ENCODE peak calls at places on chromosomes 12 and 14, in nine cellular contexts. Y is T-helper 1 cell; F is fibroblast of the conjunctiva; Z is cerebellar cortex; I is activated CD4-positive, alpha-beta T cell treated with anti-CD3 and anti-CD28 coated beads, Interleukin-2, amount 10 ng/mL, durations not matched to agents 7 days and 5 days; X is hippocampal formation; P is NCI-H2081 treated with DMSO at 0.1 percent for 48 hours; O is NCI-H1436; G is astrocyte of the cerebellum. S is an unnamed sample.

GRCh38 chr12:132323171-132324010 is 6.0 kb downstream of the GALNT9 start:
- DNase-seq in I (no peak), G (no peak), P (no peak), O (no peak), Z (no peak), F (no peak), X (no peak), Y (peak), S (no peak)

GRCh38 chr14:104897286-104898194 is 27.1 kb upstream of the PLD4 start:
- DNase-seq in F (no peak), Z (no peak), P (no peak), O (no peak), G (no peak), Y (no peak), X (no peak), I (no peak), S (no peak)

GRCh38 chr12:127723236-127723635 is 543.7 kb upstream of the TMEM132C start:
- DNase-seq in X (no peak), F (no peak), Y (no peak), O (no peak), P (no peak), I (no peak), Z (peak), G (no peak), S (no peak)

GRCh38 chr12:31928246-31929139 is 30.7 kb upstream of the RESF1 start:
- DNase-seq in F (no peak), Y (peak), Z (no peak), P (no peak), X (no peak), I (peak), O (no peak), G (no peak), S (no peak)

GRCh38 chr12:32125455-32126084 is 18.9 kb downstream of the BICD1 start:
- DNase-seq in Y (no peak), Z (no peak), F (no peak), O (no peak), G (no peak), X (no peak), I (no peak), P (no peak), S (no peak)

GRCh38 chr14:68787235-68787727 is 5.6 kb downstream of the ZFP36L1 start:
- DNase-seq in X (no peak), Y (peak), I (peak), G (no peak), Z (peak), P (no peak), O (no peak), F (no peak), S (peak)

GRCh38 chr12:96714199-96714598 is 192.9 kb upstream of the NEDD1 start:
- DNase-seq in G (no peak), Y (no peak), F (no peak), X (no peak), Z (no peak), I (no peak), O (no peak), P (no peak), S (no peak)

GRCh38 chr14:96246535-96246839 is 9.5 kb upstream of the BDKRB1 start:
- DNase-seq in O (no peak), Z (no peak), I (no peak), Y (no peak), F (peak), X (no peak), G (no peak), P (no peak), S (no peak)

GRCh38 chr14:32512813-32513212 is 183.7 kb downstream of the AKAP6 start:
- DNase-seq in X (no peak), Z (no peak), O (no peak), G (no peak), Y (no peak), P (no peak), I (no peak), F (no peak), S (no peak)

GRCh38 chr12:123754041-123754757 is 7.9 kb upstream of the DNAH10 start:
- DNase-seq in O (no peak), P (no peak), X (no peak), Z (no peak), G (no peak), F (no peak), Y (no peak), I (no peak), S (no peak)

GRCh38 chr12:42698213-42698612 is 108.7 kb upstream of the PRICKLE1 start:
- DNase-seq in X (no peak), Z (no peak), P (no peak), G (no peak), I (no peak), Y (no peak), F (peak), O (no peak), S (no peak)

GRCh38 chr12:95820096-95820703 is 29.6 kb upstream of the NTN4 start:
- DNase-seq in I (no peak), O (peak), P (peak), G (no peak), Y (no peak), F (no peak), X (no peak), Z (peak), S (peak)

GRCh38 chr12:123388948-123389559 is 5.1 kb downstream of the KMT5A start:
- DNase-seq in P (no peak), I (no peak), X (no peak), O (no peak), G (no peak), F (no peak), Y (no peak), Z (no peak), S (no peak)

GRCh38 chr12:115763376-115763775 is 514.1 kb downstream of the MED13L start:
- DNase-seq in G (no peak), Z (no peak), X (no peak), I (no peak), P (no peak), F (peak), O (no peak), Y (no peak), S (no peak)

GRCh38 chr14:50947446-50947845 is 3.2 kb upstream of the PYGL start:
- DNase-seq in P (no peak), Z (no peak), X (no peak), G (no peak), I (no peak), Y (no peak), O (no peak), F (no peak), S (no peak)

GRCh38 chr14:69685217-69685616 is 73.8 kb downstream of the SUSD6 start:
- DNase-seq in I (peak), Z (no peak), F (no peak), G (no peak), X (no peak), O (no peak), Y (peak), P (no peak), S (no peak)

GRCh38 chr14:80215756-80216581 is 4.7 kb upstream of the DIO2 start:
- DNase-seq in O (no peak), Z (no peak), F (no peak), I (no peak), P (no peak), G (no peak), Y (no peak), X (no peak), S (no peak)

GRCh38 chr12:59182191-59182590 is 261.9 kb upstream of the LRIG3 start:
- DNase-seq in G (no peak), X (no peak), F (no peak), I (no peak), Y (no peak), O (no peak), Z (no peak), P (no peak), S (no peak)

GRCh38 chr14:100132903-100133510 is 26.4 kb downstream of the DEGS2 start:
- DNase-seq in O (no peak), P (no peak), X (no peak), F (no peak), Y (no peak), G (no peak), I (no peak), Z (no peak), S (no peak)

GRCh38 chr14:96121660-96122395 is 82.7 kb downstream of the C14orf132 start:
- DNase-seq in F (no peak), Y (no peak), O (no peak), P (no peak), Z (no peak), X (no peak), G (no peak), I (no peak), S (no peak)

GRCh38 chr12:47987411-47988072 is 16.7 kb downstream of the COL2A1 start:
- DNase-seq in Z (no peak), G (no peak), O (no peak), F (no peak), P (no peak), I (no peak), Y (no peak), X (no peak), S (no peak)

GRCh38 chr14:105358140-105358846 is 40.0 kb upstream of the TEX22 start:
- DNase-seq in F (no peak), O (no peak), G (no peak), Y (no peak), P (no peak), X (no peak), I (no peak), Z (no peak), S (no peak)

GRCh38 chr12:16012086-16012485 is 101.0 kb downstream of the DERA start:
- DNase-seq in Z (peak), O (no peak), X (no peak), P (no peak), Y (no peak), F (peak), G (peak), I (no peak), S (peak)

GRCh38 chr14:74552623-74553022 is 59.1 kb downstream of the ISCA2 start:
- DNase-seq in I (no peak), G (no peak), F (no peak), P (no peak), Y (no peak), Z (no peak), O (no peak), X (no peak), S (no peak)

GRCh38 chr14:73713206-73713803 is 879 bp downstream of the PNMA1 start:
- DNase-seq in P (no peak), Y (no peak), Z (peak), X (no peak), F (no peak), G (no peak), O (peak), I (no peak), S (no peak)

GRCh38 chr14:63275611-63276010 is 43.1 kb downstream of the GPHB5 start:
- DNase-seq in P (no peak), Z (no peak), I (no peak), X (no peak), F (no peak), Y (no peak), O (peak), G (no peak), S (no peak)

GRCh38 chr12:88325076-88325827 is 183.1 kb downstream of the TMTC3 start:
- DNase-seq in X (no peak), Y (no peak), P (no peak), F (peak), Z (no peak), O (no peak), I (no peak), G (peak), S (no peak)

GRCh38 chr12:132275110-132275531 is 54.3 kb downstream of the GALNT9 start:
- DNase-seq in Z (peak), P (no peak), Y (no peak), I (no peak), F (no peak), G (no peak), X (no peak), O (no peak), S (no peak)

GRCh38 chr12:47547077-47547476 is 158.8 kb downstream of the RPAP3 start:
- DNase-seq in Z (peak), Y (no peak), G (no peak), P (no peak), X (no peak), F (peak), O (no peak), I (no peak), S (no peak)

GRCh38 chr12:66491812-66492361 is 187.0 kb downstream of the GRIP1 start:
- DNase-seq in Y (no peak), I (no peak), X (no peak), F (no peak), O (no peak), G (no peak), P (no peak), Z (no peak), S (no peak)

GRCh38 chr12:71938728-71939385 is at the start of gene TPH2:
- DNase-seq in X (peak), P (peak), I (peak), Y (peak), G (peak), O (no peak), Z (peak), F (peak), S (peak)

GRCh38 chr14:32254952-32255679 is 52.0 kb upstream of the RNU6-8 start:
- DNase-seq in Y (peak), X (peak), P (peak), I (peak), O (peak), G (peak), F (peak), Z (peak), S (peak)

GRCh38 chr12:32290411-32290810 is 108.9 kb upstream of the FGD4 start:
- DNase-seq in Z (no peak), I (no peak), P (no peak), F (no peak), X (no peak), G (no peak), O (no peak), Y (no peak), S (no peak)

GRCh38 chr12:91179315-91179714 is 3.3 kb downstream of the DCN start:
- DNase-seq in Z (no peak), O (no peak), I (no peak), X (no peak), Y (no peak), F (peak), G (no peak), P (no peak), S (no peak)

GRCh38 chr14:67949771-67950170 is 130.2 kb downstream of the RAD51B start:
- DNase-seq in G (no peak), Z (no peak), O (no peak), F (no peak), I (no peak), X (no peak), P (no peak), Y (no peak), S (no peak)

GRCh38 chr12:109549613-109550309 is 23.5 kb downstream of the MMAB start:
- DNase-seq in I (no peak), X (no peak), P (no peak), Y (no peak), G (no peak), F (no peak), O (no peak), Z (peak), S (no peak)

GRCh38 chr12:75781532-75782046 is 250.0 kb downstream of the PHLDA1 start:
- DNase-seq in Y (no peak), F (no peak), O (no peak), Z (no peak), I (no peak), G (no peak), X (no peak), P (no peak), S (no peak)